ENCODE peak calls at places on chromosomes 1 and 21, in seven cellular contexts. One of them, this sample, is unnamed.

GRCh38 chr1:246947255-246947654 is 15.5 kb upstream of the AHCTF1 start:
- DNase-seq in prostate gland: peak; percentile 20
- DNase-seq in colonic mucosa: peak; percentile 24
- DNase-seq in fibroblast of lung: peak; percentile 94
- DNase-seq in CD8-positive, alpha-beta T cell: no peak
- DNase-seq in sigmoid colon: peak; percentile 88
- DNase-seq in body of pancreas: peak; percentile 55
- DNase-seq in this sample: no peak

GRCh38 chr1:9878421-9878820 is 31.6 kb downstream of the CTNNBIP1 start:
- DNase-seq in prostate gland: no peak
- DNase-seq in colonic mucosa: no peak
- DNase-seq in fibroblast of lung: no peak
- DNase-seq in CD8-positive, alpha-beta T cell: no peak
- DNase-seq in sigmoid colon: no peak
- DNase-seq in body of pancreas: no peak
- DNase-seq in this sample: no peak

GRCh38 chr1:34002810-34003209 is 138.9 kb downstream of the HMGB4 start:
- DNase-seq in prostate gland: no peak
- DNase-seq in colonic mucosa: no peak
- DNase-seq in fibroblast of lung: no peak
- DNase-seq in CD8-positive, alpha-beta T cell: no peak
- DNase-seq in sigmoid colon: no peak
- DNase-seq in body of pancreas: no peak
- DNase-seq in this sample: no peak

GRCh38 chr21:16570196-16570595 is 840.4 kb downstream of the USP25 start:
- DNase-seq in prostate gland: no peak
- DNase-seq in colonic mucosa: no peak
- DNase-seq in fibroblast of lung: no peak
- DNase-seq in CD8-positive, alpha-beta T cell: no peak
- DNase-seq in sigmoid colon: no peak
- DNase-seq in body of pancreas: no peak
- DNase-seq in this sample: no peak

GRCh38 chr1:116506132-116507004 is 64.5 kb downstream of the CD58 start:
- DNase-seq in prostate gland: no peak
- DNase-seq in colonic mucosa: no peak
- DNase-seq in fibroblast of lung: no peak
- DNase-seq in CD8-positive, alpha-beta T cell: no peak
- DNase-seq in sigmoid colon: no peak
- DNase-seq in body of pancreas: no peak
- DNase-seq in this sample: no peak

GRCh38 chr1:102500795-102501194 is 504.1 kb upstream of the OLFM3 start:
- DNase-seq in prostate gland: no peak
- DNase-seq in colonic mucosa: no peak
- DNase-seq in fibroblast of lung: no peak
- DNase-seq in CD8-positive, alpha-beta T cell: no peak
- DNase-seq in sigmoid colon: no peak
- DNase-seq in body of pancreas: no peak
- DNase-seq in this sample: no peak

GRCh38 chr1:91872560-91873081 is 13.3 kb downstream of the TGFBR3 start:
- DNase-seq in prostate gland: peak; percentile 42
- DNase-seq in colonic mucosa: no peak
- DNase-seq in fibroblast of lung: peak; percentile 32
- DNase-seq in CD8-positive, alpha-beta T cell: no peak
- DNase-seq in sigmoid colon: no peak
- DNase-seq in body of pancreas: no peak
- DNase-seq in this sample: no peak

GRCh38 chr1:7505871-7506676 is 265.0 kb upstream of the VAMP3 start:
- DNase-seq in prostate gland: no peak
- DNase-seq in colonic mucosa: no peak
- DNase-seq in fibroblast of lung: no peak
- DNase-seq in CD8-positive, alpha-beta T cell: no peak
- DNase-seq in sigmoid colon: no peak
- DNase-seq in body of pancreas: no peak
- DNase-seq in this sample: no peak

GRCh38 chr1:77126309-77126708 is 92.9 kb downstream of the PIGK start:
- DNase-seq in prostate gland: peak; percentile 37
- DNase-seq in colonic mucosa: no peak
- DNase-seq in fibroblast of lung: peak; percentile 88
- DNase-seq in CD8-positive, alpha-beta T cell: no peak
- DNase-seq in sigmoid colon: no peak
- DNase-seq in body of pancreas: peak; percentile 44
- DNase-seq in this sample: peak; percentile 23

GRCh38 chr1:230700132-230700531 is 13.8 kb downstream of the AGT start:
- DNase-seq in prostate gland: no peak
- DNase-seq in colonic mucosa: no peak
- DNase-seq in fibroblast of lung: no peak
- DNase-seq in CD8-positive, alpha-beta T cell: no peak
- DNase-seq in sigmoid colon: no peak
- DNase-seq in body of pancreas: no peak
- DNase-seq in this sample: no peak

DNA sequence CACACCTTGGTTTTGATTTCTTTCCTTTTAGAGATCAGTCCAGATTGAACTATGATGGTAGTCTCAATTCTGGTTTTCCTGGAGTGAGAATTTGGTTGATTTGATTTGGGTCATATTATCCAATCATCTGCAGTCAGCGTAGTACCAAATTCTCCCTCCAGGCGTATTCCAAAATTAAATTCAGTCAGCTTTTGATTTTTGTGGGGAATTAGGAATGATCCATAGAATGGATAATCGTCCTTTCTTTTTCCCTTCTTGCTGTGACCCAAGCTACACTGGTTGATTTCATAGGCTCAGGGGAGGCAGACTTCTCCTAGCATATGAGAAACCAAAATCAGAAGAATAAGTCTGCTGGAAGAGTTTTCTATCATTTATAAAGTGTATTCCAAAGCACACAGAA is 4.9 kb downstream of the PRCC start:
- DNase-seq in prostate gland: no peak
- DNase-seq in colonic mucosa: no peak
- DNase-seq in fibroblast of lung: no peak
- DNase-seq in CD8-positive, alpha-beta T cell: no peak
- DNase-seq in sigmoid colon: no peak
- DNase-seq in body of pancreas: no peak
- DNase-seq in this sample: no peak
- H3K4me3 ChIP-seq in prostate gland: no peak overlapping the region
- H3K4me3 ChIP-seq in colonic mucosa: no peak overlapping the region
- H3K4me3 ChIP-seq in fibroblast of lung: no peak overlapping the region
- H3K4me3 ChIP-seq in CD8-positive, alpha-beta T cell: no peak overlapping the region
- H3K4me3 ChIP-seq in sigmoid colon: no peak overlapping the region
- H3K4me3 ChIP-seq in body of pancreas: no peak overlapping the region
- H3K4me3 ChIP-seq in this sample: no peak overlapping the region

DNA sequence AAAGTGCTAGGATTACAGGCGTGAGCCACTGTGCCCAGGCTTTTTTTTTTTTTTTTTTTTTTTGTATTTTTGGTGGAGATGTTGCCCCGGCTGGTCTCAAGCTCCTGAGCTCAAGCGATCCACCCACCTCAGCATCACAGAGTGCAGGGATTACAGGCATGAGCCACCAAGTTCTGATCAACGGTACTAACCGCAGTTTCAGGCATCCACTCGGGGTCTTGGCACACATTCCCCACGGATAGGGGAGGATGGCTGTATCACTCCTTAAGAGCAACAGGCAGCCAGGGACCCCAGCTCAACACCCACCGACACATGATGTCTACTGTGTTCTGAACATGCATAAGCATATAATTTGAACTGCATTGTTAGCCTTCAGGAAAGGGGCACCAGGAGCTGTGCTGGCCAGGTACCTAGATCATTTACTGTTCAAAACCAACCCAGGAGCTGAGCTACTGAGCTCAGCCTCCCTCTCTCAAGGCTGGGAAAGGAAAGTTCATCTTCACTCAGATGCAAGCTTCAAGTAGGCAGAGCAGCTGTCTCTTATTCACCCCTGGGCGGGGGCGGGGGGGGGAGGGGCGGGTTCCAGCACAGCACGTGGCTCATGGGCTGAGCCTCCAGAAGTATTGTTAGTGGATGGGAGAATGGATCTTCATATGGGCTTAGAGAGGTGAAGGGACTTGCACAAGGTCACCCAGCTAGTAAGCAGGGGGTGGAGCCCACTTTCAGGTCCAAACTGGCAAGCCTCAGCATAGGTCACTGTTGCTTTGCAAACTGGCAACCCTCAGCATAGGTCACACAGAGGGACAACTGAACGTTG is 24.6 kb downstream of the CAPZB start:
- DNase-seq in prostate gland: no peak
- DNase-seq in colonic mucosa: no peak
- DNase-seq in fibroblast of lung: no peak
- DNase-seq in CD8-positive, alpha-beta T cell: no peak
- DNase-seq in sigmoid colon: no peak
- DNase-seq in body of pancreas: no peak
- DNase-seq in this sample: no peak
- H3K4me1 ChIP-seq in prostate gland: peaks cover 12% of the 10 kb centered on the region
- H3K4me1 ChIP-seq in colonic mucosa: peaks cover 29% of the 10 kb centered on the region
- H3K4me1 ChIP-seq in fibroblast of lung: peaks cover 12% of the 10 kb centered on the region
- H3K4me1 ChIP-seq in CD8-positive, alpha-beta T cell: peaks cover 98% of the 10 kb centered on the region
- H3K4me1 ChIP-seq in sigmoid colon: no peaks in the 10 kb centered on the region
- H3K4me1 ChIP-seq in body of pancreas: peaks cover 34% of the 10 kb centered on the region
- H3K4me1 ChIP-seq in this sample: peaks cover 11% of the 10 kb centered on the region

GRCh38 chr1:29171521-29171920 is 10.2 kb downstream of the SRSF4 start:
- DNase-seq in prostate gland: no peak
- DNase-seq in colonic mucosa: no peak
- DNase-seq in fibroblast of lung: no peak
- DNase-seq in CD8-positive, alpha-beta T cell: no peak
- DNase-seq in sigmoid colon: no peak
- DNase-seq in body of pancreas: no peak
- DNase-seq in this sample: no peak

GRCh38 chr1:29167904-29168303 is 13.8 kb downstream of the SRSF4 start:
- DNase-seq in prostate gland: no peak
- DNase-seq in colonic mucosa: no peak
- DNase-seq in fibroblast of lung: no peak
- DNase-seq in CD8-positive, alpha-beta T cell: no peak
- DNase-seq in sigmoid colon: no peak
- DNase-seq in body of pancreas: no peak
- DNase-seq in this sample: no peak

GRCh38 chr1:29172415-29172814 is 9.3 kb downstream of the SRSF4 start:
- DNase-seq in prostate gland: no peak
- DNase-seq in colonic mucosa: no peak
- DNase-seq in fibroblast of lung: no peak
- DNase-seq in CD8-positive, alpha-beta T cell: no peak
- DNase-seq in sigmoid colon: no peak
- DNase-seq in body of pancreas: no peak
- DNase-seq in this sample: no peak

GRCh38 chr1:29166291-29166878 is 15.3 kb downstream of the SRSF4 start:
- DNase-seq in prostate gland: no peak
- DNase-seq in colonic mucosa: no peak
- DNase-seq in fibroblast of lung: no peak
- DNase-seq in CD8-positive, alpha-beta T cell: no peak
- DNase-seq in sigmoid colon: no peak
- DNase-seq in body of pancreas: no peak
- DNase-seq in this sample: no peak

DNA sequence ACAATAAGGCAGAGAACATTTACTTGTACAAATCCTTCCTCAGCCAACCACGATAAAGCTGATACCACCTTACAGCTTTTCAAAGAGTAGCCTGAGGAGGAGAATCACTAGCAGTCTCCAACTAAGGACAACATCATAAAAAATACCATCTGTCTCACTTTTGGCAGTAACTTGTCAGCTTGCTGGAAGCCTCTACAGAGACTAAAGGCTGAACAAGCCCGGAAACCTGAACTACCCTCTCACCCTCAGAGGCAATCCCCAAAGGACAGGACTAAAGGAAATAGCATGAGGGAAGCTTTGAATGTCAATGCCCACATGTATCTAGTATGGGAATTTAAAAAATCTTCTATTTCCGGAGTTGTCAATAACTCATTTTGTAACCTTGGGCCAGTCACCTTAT is 10.6 kb downstream of the SRSF4 start:
- DNase-seq in prostate gland: no peak
- DNase-seq in colonic mucosa: no peak
- DNase-seq in fibroblast of lung: no peak
- DNase-seq in CD8-positive, alpha-beta T cell: no peak
- DNase-seq in sigmoid colon: no peak
- DNase-seq in body of pancreas: no peak
- DNase-seq in this sample: no peak
- H3K4me3 ChIP-seq in prostate gland: no peak overlapping the region
- H3K4me3 ChIP-seq in colonic mucosa: no peak overlapping the region
- H3K4me3 ChIP-seq in fibroblast of lung: no peak overlapping the region
- H3K4me3 ChIP-seq in CD8-positive, alpha-beta T cell: no peak overlapping the region
- H3K4me3 ChIP-seq in sigmoid colon: no peak overlapping the region
- H3K4me3 ChIP-seq in body of pancreas: no peak overlapping the region
- H3K4me3 ChIP-seq in this sample: no peak overlapping the region

DNA sequence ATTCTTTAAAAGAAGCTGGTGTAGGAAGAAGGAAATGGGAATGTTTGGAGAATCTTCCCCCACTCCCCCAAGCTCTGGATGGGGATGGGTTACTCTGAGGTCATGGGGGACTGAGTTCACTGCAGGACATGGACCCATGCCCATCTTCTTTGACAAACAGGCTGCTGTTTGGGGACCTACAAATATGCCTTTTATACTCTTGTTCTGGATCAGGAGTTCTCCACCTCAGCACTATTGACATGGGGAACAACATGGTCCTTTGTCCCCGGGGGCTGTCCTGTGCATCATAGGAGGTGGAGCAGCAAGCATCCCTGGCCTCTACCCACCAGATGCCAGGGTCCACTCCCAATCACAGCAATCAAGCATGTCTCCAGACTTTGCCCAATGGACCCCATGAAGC is 365.8 kb upstream of the C1orf174 start:
- DNase-seq in prostate gland: no peak
- DNase-seq in colonic mucosa: no peak
- DNase-seq in fibroblast of lung: no peak
- DNase-seq in CD8-positive, alpha-beta T cell: no peak
- DNase-seq in sigmoid colon: no peak
- DNase-seq in body of pancreas: no peak
- DNase-seq in this sample: no peak
- H3K4me1 ChIP-seq in prostate gland: no peaks in the 10 kb centered on the region
- H3K4me1 ChIP-seq in colonic mucosa: no peaks in the 10 kb centered on the region
- H3K4me1 ChIP-seq in fibroblast of lung: no peaks in the 10 kb centered on the region
- H3K4me1 ChIP-seq in CD8-positive, alpha-beta T cell: peaks cover 16% of the 10 kb centered on the region
- H3K4me1 ChIP-seq in sigmoid colon: no peaks in the 10 kb centered on the region
- H3K4me1 ChIP-seq in body of pancreas: peaks cover 12% of the 10 kb centered on the region
- H3K4me1 ChIP-seq in this sample: no peaks in the 10 kb centered on the region

GRCh38 chr21:33894736-33895288 is 20.8 kb downstream of the ATP5PO start:
- DNase-seq in prostate gland: peak; percentile 50
- DNase-seq in colonic mucosa: peak; percentile 58
- DNase-seq in fibroblast of lung: peak; percentile 87
- DNase-seq in CD8-positive, alpha-beta T cell: peak; percentile 27
- DNase-seq in sigmoid colon: peak; percentile 88
- DNase-seq in body of pancreas: peak; percentile 72
- DNase-seq in this sample: peak; percentile 91
- H3K4me3 ChIP-seq in prostate gland: no peak overlapping the region
- H3K4me3 ChIP-seq in colonic mucosa: no peak overlapping the region
- H3K4me3 ChIP-seq in fibroblast of lung: peak overlapping the region; percentile 38
- H3K4me3 ChIP-seq in CD8-positive, alpha-beta T cell: peak overlapping the region; percentile 33
- H3K4me3 ChIP-seq in sigmoid colon: peak overlapping the region; percentile 14
- H3K4me3 ChIP-seq in body of pancreas: no peak overlapping the region
- H3K4me3 ChIP-seq in this sample: no peak overlapping the region

GRCh38 chr1:158798531-158798930 is 17.5 kb upstream of the OR6N2 start:
- DNase-seq in prostate gland: no peak
- DNase-seq in colonic mucosa: no peak
- DNase-seq in fibroblast of lung: no peak
- DNase-seq in CD8-positive, alpha-beta T cell: no peak
- DNase-seq in sigmoid colon: no peak
- DNase-seq in body of pancreas: no peak
- DNase-seq in this sample: no peak
- H3K4me1 ChIP-seq in prostate gland: no peaks in the 10 kb centered on the region
- H3K4me1 ChIP-seq in colonic mucosa: no peaks in the 10 kb centered on the region
- H3K4me1 ChIP-seq in fibroblast of lung: no peaks in the 10 kb centered on the region
- H3K4me1 ChIP-seq in CD8-positive, alpha-beta T cell: no peaks in the 10 kb centered on the region
- H3K4me1 ChIP-seq in sigmoid colon: no peaks in the 10 kb centered on the region
- H3K4me1 ChIP-seq in body of pancreas: no peaks in the 10 kb centered on the region
- H3K4me1 ChIP-seq in this sample: no peaks in the 10 kb centered on the region

This sample was measured in HAP-1.